ENCODE peak calls at places on chromosome 11, in seven cellular contexts. Z is left ventricle myocardium inferior; L is body of pancreas; X is HCT116; M is naive thymus-derived CD4-positive, alpha-beta T cell; I is GM23338; Y is lung. J is an unnamed sample.

GRCh38 chr11:95692526-95693270 is 96.9 kb downstream of the FAM76B start:
- DNase-seq in Z (no peak), L (no peak), X (no peak), M (no peak), I (no peak), Y (no peak), J (no peak)

GRCh38 chr11:61599968-61600710 is 19.3 kb upstream of the SYT7 start:
- DNase-seq in Z (no peak), L (no peak), X (no peak), M (no peak), I (peak; percentile 46), Y (no peak), J (no peak)

GRCh38 chr11:22466809-22467208 is 128.6 kb downstream of the SLC17A6 start:
- DNase-seq in Z (no peak), L (no peak), X (peak; percentile 13), M (no peak), I (no peak), Y (no peak), J (no peak)

GRCh38 chr11:66861051-66861773 is 4.3 kb downstream of the LRFN4 start:
- DNase-seq in Z (no peak), L (no peak), X (no peak), M (no peak), I (no peak), Y (no peak), J (no peak)

GRCh38 chr11:9462172-9462799 is 1.5 kb downstream of the ZNF143 start:
- DNase-seq in Z (no peak), L (no peak), X (no peak), M (no peak), I (peak; percentile 14), Y (no peak), J (no peak)

GRCh38 chr11:124928942-124929663 is 6.7 kb downstream of the HEPACAM start:
- DNase-seq in Z (no peak), L (no peak), X (no peak), M (no peak), I (no peak), Y (no peak), J (no peak)

GRCh38 chr11:66168289-66168688 is 98.2 kb downstream of the PACS1 start:
- DNase-seq in Z (no peak), L (no peak), X (no peak), M (no peak), I (no peak), Y (no peak), J (no peak)

GRCh38 chr11:78299000-78299712 is 110.4 kb downstream of the USP35 start:
- DNase-seq in Z (no peak), L (no peak), X (no peak), M (no peak), I (no peak), Y (no peak), J (no peak)

GRCh38 chr11:9606799-9607510 is 33.5 kb downstream of the WEE1 start:
- DNase-seq in Z (no peak), L (no peak), X (peak; percentile 45), M (no peak), I (peak; percentile 78), Y (no peak), J (no peak)

GRCh38 chr11:118953265-118953664 is 2.8 kb upstream of the UPK2 start:
- DNase-seq in Z (no peak), L (no peak), X (no peak), M (no peak), I (peak; percentile 92), Y (no peak), J (no peak)

GRCh38 chr11:85423331-85423730 is 203.8 kb downstream of the DLG2 start:
- DNase-seq in Z (no peak), L (no peak), X (no peak), M (no peak), I (no peak), Y (no peak), J (no peak)

GRCh38 chr11:47216141-47216798 is 1.5 kb downstream of the DDB2 start:
- DNase-seq in Z (no peak), L (peak; percentile 63), X (peak; percentile 45), M (peak; percentile 17), I (no peak), Y (peak; percentile 68), J (no peak)

GRCh38 chr11:116078101-116078561 is 573.9 kb upstream of the CADM1 start:
- DNase-seq in Z (no peak), L (no peak), X (no peak), M (no peak), I (peak; percentile 72), Y (no peak), J (no peak)

GRCh38 chr11:85167038-85167437 is 460.1 kb downstream of the DLG2 start:
- DNase-seq in Z (no peak), L (no peak), X (no peak), M (no peak), I (no peak), Y (no peak), J (no peak)

GRCh38 chr11:79383874-79384273 is 57.0 kb downstream of the TENM4 start:
- DNase-seq in Z (no peak), L (no peak), X (no peak), M (no peak), I (no peak), Y (no peak), J (no peak)

GRCh38 chr11:86610559-86611341 is 61.7 kb downstream of the ME3 start:
- DNase-seq in Z (no peak), L (no peak), X (no peak), M (no peak), I (no peak), Y (no peak), J (no peak)

GRCh38 chr11:74006743-74007304 is 2.1 kb downstream of the UCP3 start:
- DNase-seq in Z (no peak), L (no peak), X (no peak), M (no peak), I (no peak), Y (no peak), J (no peak)

GRCh38 chr11:100008440-100008839 is 678.6 kb upstream of the ARHGAP42 start:
- DNase-seq in Z (no peak), L (no peak), X (no peak), M (no peak), I (no peak), Y (no peak), J (no peak)

GRCh38 chr11:83722392-83722791 is 436.2 kb upstream of the CCDC90B start:
- DNase-seq in Z (no peak), L (no peak), X (no peak), M (no peak), I (peak; percentile 18), Y (no peak), J (no peak)

GRCh38 chr11:40882301-40882700 is 577.2 kb downstream of the LRRC4C start:
- DNase-seq in Z (no peak), L (no peak), X (no peak), M (no peak), I (no peak), Y (no peak), J (no peak)

GRCh38 chr11:68004551-68005335 is 846 bp upstream of the UNC93B1 start:
- DNase-seq in Z (no peak), L (no peak), X (peak; percentile 84), M (no peak), I (no peak), Y (no peak), J (no peak)

GRCh38 chr11:14637868-14638409 is 5.7 kb upstream of the PDE3B start:
- DNase-seq in Z (no peak), L (no peak), X (no peak), M (peak; percentile 30), I (peak; percentile 6), Y (no peak), J (no peak)

GRCh38 chr11:2138075-2138435 is 1.1 kb downstream of the IGF2 start:
- DNase-seq in Z (no peak), L (no peak), X (no peak), M (no peak), I (peak; percentile 64), Y (no peak), J (no peak)

GRCh38 chr11:2136952-2137201 is 2.3 kb downstream of the IGF2 start:
- DNase-seq in Z (no peak), L (no peak), X (no peak), M (no peak), I (no peak), Y (no peak), J (no peak)

GRCh38 chr11:2138436-2139117 is 612 bp downstream of the IGF2 start:
- DNase-seq in Z (no peak), L (no peak), X (no peak), M (no peak), I (peak; percentile 56), Y (no peak), J (no peak)

GRCh38 chr11:2136209-2136951 is 2.8 kb downstream of the IGF2 start:
- DNase-seq in Z (no peak), L (no peak), X (no peak), M (no peak), I (peak; percentile 64), Y (no peak), J (no peak)

DNA sequence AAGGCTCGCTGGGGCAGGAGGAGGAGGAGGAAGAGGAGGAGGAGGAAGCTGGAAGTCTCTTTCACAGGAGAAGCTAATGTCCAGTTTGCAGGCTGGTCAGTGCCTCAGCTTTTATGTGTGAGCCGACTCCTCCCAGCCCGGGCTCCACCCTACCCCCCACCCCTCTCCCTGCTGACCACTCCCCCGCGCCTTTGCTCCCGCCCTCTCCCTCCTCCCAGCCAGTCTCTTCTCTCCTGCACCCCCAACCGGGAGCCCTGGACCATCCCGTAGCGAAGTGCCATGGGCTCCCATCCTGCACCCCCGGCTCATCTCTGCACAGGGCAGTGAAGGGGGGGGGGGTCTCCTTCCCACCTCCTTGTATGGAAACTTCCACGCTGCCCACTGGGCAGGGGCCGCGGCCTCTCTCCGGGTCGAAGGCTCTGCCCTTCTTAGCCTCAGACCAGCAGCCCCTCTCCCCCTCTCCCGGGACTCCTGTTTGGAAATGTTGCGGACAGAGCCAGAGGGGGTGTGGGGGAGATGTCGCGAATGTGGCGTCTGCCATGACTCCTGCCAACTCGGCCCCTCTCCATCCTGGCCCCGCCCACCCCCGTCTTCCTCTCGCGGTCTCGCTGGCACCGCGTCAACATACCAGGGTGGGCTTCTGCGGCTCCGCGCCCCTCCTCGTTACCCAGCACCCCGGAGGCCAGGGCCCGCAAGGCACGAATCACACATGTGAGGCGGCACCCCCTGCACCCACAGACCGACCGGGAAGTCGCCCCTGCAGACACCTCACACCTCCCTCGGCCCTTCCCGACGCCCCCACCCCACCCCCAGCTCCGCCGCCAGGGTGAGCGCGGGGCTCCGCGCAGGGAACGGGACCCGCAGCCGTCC is 1.8 kb downstream of the IGF2 start:
- DNase-seq in Z (peak; percentile 71), L (peak; percentile 53), X (peak; percentile 36), M (no peak), I (peak; percentile 82), Y (peak; percentile 36), J (no peak)
- H3K4me3 ChIP-seq in Z (peak overlapping the region; percentile 67), L (no peak overlapping the region), X (peak overlapping the region; percentile 48), M (no peak overlapping the region), I (peak overlapping the region; percentile 59), Y (no peak overlapping the region), J (no peak overlapping the region)

GRCh38 chr11:3218483-3219280 is at the start of gene MRGPRG:
- DNase-seq in Z (peak; percentile 13), L (peak; percentile 10), X (no peak), M (no peak), I (no peak), Y (no peak), J (no peak)
- H3K27me3 ChIP-seq in Z (peaks cover 93% of the 10 kb centered on the region), L (no peaks in the 10 kb centered on the region), X (no peaks in the 10 kb centered on the region), M (no peaks in the 10 kb centered on the region), I (no peaks in the 10 kb centered on the region), Y (no peaks in the 10 kb centered on the region), J (peaks cover 4% of the 10 kb centered on the region)

GRCh38 chr11:76977791-76978190 is 56.4 kb upstream of the B3GNT6 start:
- DNase-seq in Z (no peak), L (no peak), X (no peak), M (no peak), I (no peak), Y (no peak), J (no peak)
- H3K4me3 ChIP-seq in Z (no peak overlapping the region), L (no peak overlapping the region), X (no peak overlapping the region), M (no peak overlapping the region), I (no peak overlapping the region), Y (no peak overlapping the region), J (no peak overlapping the region)

GRCh38 chr11:72985645-72986044 is 156.5 kb downstream of the FCHSD2 start:
- DNase-seq in Z (no peak), L (peak; percentile 32), X (no peak), M (no peak), I (no peak), Y (no peak), J (no peak)
- H3K27me3 ChIP-seq in Z (no peaks in the 10 kb centered on the region), L (no peaks in the 10 kb centered on the region), X (no peaks in the 10 kb centered on the region), M (no peaks in the 10 kb centered on the region), I (no peaks in the 10 kb centered on the region), Y (no peaks in the 10 kb centered on the region), J (no peaks in the 10 kb centered on the region)